ENCODE peak calls at places on chromosomes 11 and 22, in seven cellular contexts. One of them, this sample, is unnamed.
A peak's percentile ranks its signal among the peaks of the same experiment; 100 is the strongest.

GRCh38 chr22:40175571-40176105 is 2.1 kb upstream of the TNRC6B start:
- DNase-seq in heart left ventricle: no peak
- DNase-seq in lung: no peak
- DNase-seq in IMR-90: no peak
- DNase-seq in activated CD4-positive, alpha-beta T cell treated with anti-CD3 and anti-CD28 coated beads, Interleukin-2, amount 50 U/mL, for 48 hours: no peak
- DNase-seq in coronary artery: no peak
- DNase-seq in cardiac fibroblast: no peak
- DNase-seq in this sample: no peak

GRCh38 chr11:67651976-67652895 is 1.7 kb upstream of the ACY3 start:
- DNase-seq in heart left ventricle: no peak
- DNase-seq in lung: no peak
- DNase-seq in IMR-90: no peak
- DNase-seq in activated CD4-positive, alpha-beta T cell treated with anti-CD3 and anti-CD28 coated beads, Interleukin-2, amount 50 U/mL, for 48 hours: no peak
- DNase-seq in coronary artery: no peak
- DNase-seq in cardiac fibroblast: no peak
- DNase-seq in this sample: no peak

GRCh38 chr22:28977050-28977449 is 84.6 kb downstream of the C22orf31 start:
- DNase-seq in heart left ventricle: no peak
- DNase-seq in lung: no peak
- DNase-seq in IMR-90: no peak
- DNase-seq in activated CD4-positive, alpha-beta T cell treated with anti-CD3 and anti-CD28 coated beads, Interleukin-2, amount 50 U/mL, for 48 hours: no peak
- DNase-seq in coronary artery: no peak
- DNase-seq in cardiac fibroblast: no peak
- DNase-seq in this sample: no peak

GRCh38 chr11:34793666-34794065 is 122.5 kb downstream of the APIP start:
- DNase-seq in heart left ventricle: no peak
- DNase-seq in lung: no peak
- DNase-seq in IMR-90: no peak
- DNase-seq in activated CD4-positive, alpha-beta T cell treated with anti-CD3 and anti-CD28 coated beads, Interleukin-2, amount 50 U/mL, for 48 hours: no peak
- DNase-seq in coronary artery: no peak
- DNase-seq in cardiac fibroblast: no peak
- DNase-seq in this sample: no peak

GRCh38 chr11:2511421-2512369 is 66.9 kb downstream of the KCNQ1 start:
- DNase-seq in heart left ventricle: peak; percentile 56
- DNase-seq in lung: peak; percentile 29
- DNase-seq in IMR-90: no peak
- DNase-seq in activated CD4-positive, alpha-beta T cell treated with anti-CD3 and anti-CD28 coated beads, Interleukin-2, amount 50 U/mL, for 48 hours: peak; percentile 0
- DNase-seq in coronary artery: peak; percentile 69
- DNase-seq in cardiac fibroblast: no peak
- DNase-seq in this sample: peak; percentile 10

GRCh38 chr11:78190374-78190773 is 1.7 kb downstream of the USP35 start:
- DNase-seq in heart left ventricle: no peak
- DNase-seq in lung: no peak
- DNase-seq in IMR-90: no peak
- DNase-seq in activated CD4-positive, alpha-beta T cell treated with anti-CD3 and anti-CD28 coated beads, Interleukin-2, amount 50 U/mL, for 48 hours: no peak
- DNase-seq in coronary artery: no peak
- DNase-seq in cardiac fibroblast: no peak
- DNase-seq in this sample: peak; percentile 39

GRCh38 chr11:103888541-103888951 is 147.9 kb upstream of the DDI1 start:
- DNase-seq in heart left ventricle: no peak
- DNase-seq in lung: no peak
- DNase-seq in IMR-90: no peak
- DNase-seq in activated CD4-positive, alpha-beta T cell treated with anti-CD3 and anti-CD28 coated beads, Interleukin-2, amount 50 U/mL, for 48 hours: no peak
- DNase-seq in coronary artery: no peak
- DNase-seq in cardiac fibroblast: no peak
- DNase-seq in this sample: no peak

GRCh38 chr11:69817265-69818236 is 1.7 kb downstream of the FGF3 start:
- DNase-seq in heart left ventricle: no peak
- DNase-seq in lung: no peak
- DNase-seq in IMR-90: no peak
- DNase-seq in activated CD4-positive, alpha-beta T cell treated with anti-CD3 and anti-CD28 coated beads, Interleukin-2, amount 50 U/mL, for 48 hours: no peak
- DNase-seq in coronary artery: no peak
- DNase-seq in cardiac fibroblast: peak; percentile 14
- DNase-seq in this sample: no peak

GRCh38 chr11:46391186-46391577 is 394 bp downstream of the CHRM4 start:
- DNase-seq in heart left ventricle: no peak
- DNase-seq in lung: no peak
- DNase-seq in IMR-90: no peak
- DNase-seq in activated CD4-positive, alpha-beta T cell treated with anti-CD3 and anti-CD28 coated beads, Interleukin-2, amount 50 U/mL, for 48 hours: no peak
- DNase-seq in coronary artery: no peak
- DNase-seq in cardiac fibroblast: no peak
- DNase-seq in this sample: no peak

GRCh38 chr11:30991802-30992512 is 377.6 kb downstream of the DCDC1 start:
- DNase-seq in heart left ventricle: no peak
- DNase-seq in lung: no peak
- DNase-seq in IMR-90: no peak
- DNase-seq in activated CD4-positive, alpha-beta T cell treated with anti-CD3 and anti-CD28 coated beads, Interleukin-2, amount 50 U/mL, for 48 hours: no peak
- DNase-seq in coronary artery: no peak
- DNase-seq in cardiac fibroblast: no peak
- DNase-seq in this sample: no peak

GRCh38 chr22:25359601-25360261 is 140.3 kb downstream of the CRYBB2 start:
- DNase-seq in heart left ventricle: no peak
- DNase-seq in lung: no peak
- DNase-seq in IMR-90: no peak
- DNase-seq in activated CD4-positive, alpha-beta T cell treated with anti-CD3 and anti-CD28 coated beads, Interleukin-2, amount 50 U/mL, for 48 hours: no peak
- DNase-seq in coronary artery: no peak
- DNase-seq in cardiac fibroblast: no peak
- DNase-seq in this sample: no peak

GRCh38 chr11:59810189-59810910 is at the start of gene MRPL16:
- DNase-seq in heart left ventricle: peak; percentile 87
- DNase-seq in lung: peak; percentile 93
- DNase-seq in IMR-90: peak; percentile 85
- DNase-seq in activated CD4-positive, alpha-beta T cell treated with anti-CD3 and anti-CD28 coated beads, Interleukin-2, amount 50 U/mL, for 48 hours: peak; percentile 92
- DNase-seq in coronary artery: peak; percentile 89
- DNase-seq in cardiac fibroblast: peak; percentile 92
- DNase-seq in this sample: peak; percentile 87